ENCODE peak calls at places on chromosomes 2 and 18, in eight cellular contexts. F is sciatic nerve, N is K562, C is iPS-NIHi11, Y is AML-193, D is left ventricle myocardium inferior, U is NCI-H2081, A is NAMALWA. J is an unnamed sample.
A peak's percentile ranks its signal among the peaks of the same experiment; 100 is the strongest.

GRCh38 chr2:127579231-127579630 is 43.7 kb downstream of the MYO7B start:
- DNase-seq in F (no peak), N (no peak), C (no peak), Y (no peak), D (no peak), U (no peak), A (no peak), J (no peak)

GRCh38 chr18:64244571-64244970 is 95.7 kb upstream of the LINC00305 start:
- DNase-seq in F (no peak), N (no peak), C (peak; percentile 14), Y (peak; percentile 16), D (no peak), U (peak; percentile 50), A (peak; percentile 2), J (no peak)

GRCh38 chr2:173734686-173735308 is 230.4 kb downstream of the SP3 start:
- DNase-seq in F (no peak), N (no peak), C (no peak), Y (no peak), D (no peak), U (no peak), A (no peak), J (no peak)

GRCh38 chr2:234548720-234549420 is 52.0 kb upstream of the ARL4C start:
- DNase-seq in F (no peak), N (no peak), C (peak; percentile 52), Y (no peak), D (no peak), U (peak; percentile 36), A (no peak), J (no peak)

GRCh38 chr2:43215673-43216255 is 10.6 kb downstream of the ZFP36L2 start:
- DNase-seq in F (no peak), N (no peak), C (no peak), Y (no peak), D (no peak), U (no peak), A (no peak), J (no peak)

GRCh38 chr18:57802166-57802868 is 798 bp downstream of the ATP8B1 start:
- DNase-seq in F (no peak), N (no peak), C (peak; percentile 50), Y (no peak), D (no peak), U (peak; percentile 6), A (no peak), J (no peak)

GRCh38 chr18:49813071-49813320 is 337 bp downstream of the ACAA2 start:
- DNase-seq in F (no peak), N (peak; percentile 17), C (peak; percentile 21), Y (peak; percentile 28), D (peak; percentile 33), U (peak; percentile 21), A (peak; percentile 45), J (peak; percentile 23)

GRCh38 chr2:240095556-240096523 is 40.3 kb downstream of the COPS9 start:
- DNase-seq in F (no peak), N (no peak), C (peak; percentile 53), Y (no peak), D (no peak), U (no peak), A (no peak), J (no peak)

GRCh38 chr2:30336978-30337841 is 105.9 kb downstream of the LBH start:
- DNase-seq in F (no peak), N (no peak), C (no peak), Y (no peak), D (no peak), U (no peak), A (peak; percentile 85), J (peak; percentile 77)

GRCh38 chr2:69933839-69934613 is 19.1 kb downstream of the MXD1 start:
- DNase-seq in F (no peak), N (peak; percentile 74), C (no peak), Y (peak; percentile 36), D (no peak), U (no peak), A (no peak), J (peak; percentile 57)

GRCh38 chr18:62438402-62438801 is 84.4 kb upstream of the ZCCHC2 start:
- DNase-seq in F (no peak), N (no peak), C (no peak), Y (no peak), D (no peak), U (no peak), A (no peak), J (no peak)

GRCh38 chr2:207395535-207396251 is 134.1 kb upstream of the CREB1 start:
- DNase-seq in F (no peak), N (no peak), C (no peak), Y (no peak), D (no peak), U (no peak), A (no peak), J (no peak)

GRCh38 chr2:66661253-66662173 is 226.6 kb downstream of the MEIS1 start:
- DNase-seq in F (no peak), N (no peak), C (no peak), Y (no peak), D (no peak), U (no peak), A (no peak), J (no peak)

GRCh38 chr2:183490930-183491329 is 366.7 kb downstream of the NUP35 start:
- DNase-seq in F (no peak), N (no peak), C (no peak), Y (no peak), D (peak; percentile 17), U (peak; percentile 27), A (peak; percentile 1), J (no peak)

GRCh38 chr2:174593574-174594203 is 3.9 kb downstream of the WIPF1 start:
- DNase-seq in F (no peak), N (no peak), C (no peak), Y (peak; percentile 87), D (no peak), U (peak; percentile 31), A (peak; percentile 95), J (peak; percentile 100)

GRCh38 chr2:63888490-63889402 is 47.0 kb downstream of the UGP2 start:
- DNase-seq in F (no peak), N (peak; percentile 52), C (peak; percentile 67), Y (peak; percentile 7), D (no peak), U (peak; percentile 64), A (peak; percentile 85), J (peak; percentile 57)

GRCh38 chr2:3801506-3801905 is 98.1 kb downstream of the DCDC2C start:
- DNase-seq in F (no peak), N (no peak), C (no peak), Y (no peak), D (no peak), U (no peak), A (no peak), J (no peak)

GRCh38 chr2:227464851-227465250 is 7.1 kb upstream of the AGFG1 start:
- DNase-seq in F (no peak), N (no peak), C (no peak), Y (no peak), D (no peak), U (no peak), A (no peak), J (no peak)

GRCh38 chr2:225337183-225337582 is 62.3 kb upstream of the NYAP2 start:
- DNase-seq in F (no peak), N (no peak), C (no peak), Y (no peak), D (no peak), U (no peak), A (no peak), J (no peak)

GRCh38 chr2:17752892-17753802 is 463 bp downstream of the SMC6 start:
- DNase-seq in F (no peak), N (peak; percentile 67), C (peak; percentile 58), Y (peak; percentile 64), D (peak; percentile 37), U (peak; percentile 72), A (peak; percentile 92), J (peak; percentile 48)

GRCh38 chr2:38380397-38381130 is 3.5 kb upstream of the ATL2 start:
- DNase-seq in F (no peak), N (no peak), C (no peak), Y (peak; percentile 96), D (no peak), U (no peak), A (no peak), J (peak; percentile 77)

GRCh38 chr18:21117385-21118135 is 5.9 kb upstream of the ROCK1 start:
- DNase-seq in F (no peak), N (no peak), C (no peak), Y (peak; percentile 62), D (no peak), U (no peak), A (no peak), J (peak; percentile 61)

GRCh38 chr2:71592181-71592711 is 138.9 kb downstream of the DYSF start:
- DNase-seq in F (no peak), N (no peak), C (peak; percentile 57), Y (no peak), D (no peak), U (no peak), A (no peak), J (no peak)

GRCh38 chr2:20868377-20868776 is 45.5 kb upstream of the LDAH start:
- DNase-seq in F (no peak), N (no peak), C (no peak), Y (no peak), D (no peak), U (no peak), A (no peak), J (no peak)

GRCh38 chr18:35998967-35999366 is 26.5 kb downstream of the RMP24 start:
- DNase-seq in F (no peak), N (peak; percentile 24), C (no peak), Y (peak; percentile 36), D (no peak), U (no peak), A (peak; percentile 41), J (peak; percentile 53)